ENCODE peak calls at places on chromosomes 1 and 21, in nine cellular contexts. Y is cardiac muscle cell; D is transverse colon; M is pancreas; E is upper lobe of left lung; I is sigmoid colon; F is stomach; G is CD4-positive, CD25-positive, alpha-beta regulatory T cell; S is upper lobe of right lung. L is an unnamed sample. For H3K4me1, the result is how much of the 10 kb centered on the place peaks cover.

GRCh38 chr21:44956356-44957046 is 16.7 kb downstream of the SLX9 start:
- DNase-seq in S (no peak), M (peak), G (no peak), E (no peak), I (no peak), F (no peak), Y (no peak), D (no peak), L (no peak)

GRCh38 chr1:225777058-225777582 is 506 bp upstream of the SRP9 start:
- DNase-seq in Y (no peak), M (no peak), E (no peak), I (no peak), D (peak), G (no peak), S (no peak), F (no peak), L (no peak)

GRCh38 chr1:185317886-185318310 is 855 bp upstream of the IVNS1ABP start:
- DNase-seq in S (no peak), E (peak), Y (peak), F (peak), I (peak), M (no peak), D (peak), G (peak), L (no peak)

GRCh38 chr1:19009882-19010321 is 53.4 kb upstream of the IFFO2 start:
- DNase-seq in S (no peak), E (no peak), F (no peak), I (no peak), G (no peak), M (peak), Y (peak), D (no peak), L (no peak)

GRCh38 chr1:169527461-169528213 is 41.9 kb upstream of the SLC19A2 start:
- DNase-seq in M (no peak), G (no peak), D (no peak), S (no peak), F (no peak), Y (peak), I (no peak), E (no peak), L (no peak)

GRCh38 chr1:54499097-54500029 is 48.7 kb upstream of the ACOT11 start:
- DNase-seq in D (peak), E (no peak), G (no peak), S (no peak), I (no peak), Y (peak), M (peak), F (no peak), L (peak)

GRCh38 chr1:1965546-1965945 is 38.0 kb downstream of the CFAP74 start:
- DNase-seq in F (no peak), M (peak), S (no peak), D (no peak), I (no peak), G (no peak), Y (no peak), E (no peak), L (no peak)

GRCh38 chr1:245717611-245718010 is 562.8 kb downstream of the KIF26B start:
- DNase-seq in G (no peak), Y (no peak), F (no peak), E (no peak), S (no peak), M (no peak), I (no peak), D (no peak), L (no peak)

GRCh38 chr1:25469177-25469576 is 38.5 kb downstream of the MACO1 start:
- DNase-seq in D (no peak), I (no peak), Y (peak), M (no peak), S (no peak), E (no peak), G (no peak), F (no peak), L (no peak)

GRCh38 chr1:50978852-50979781 is 9.1 kb downstream of the CDKN2C start:
- DNase-seq in S (no peak), F (no peak), M (no peak), Y (no peak), E (no peak), I (no peak), G (no peak), D (peak), L (peak)

GRCh38 chr1:9590945-9591668 is 2.4 kb downstream of the TMEM201 start:
- DNase-seq in G (no peak), I (no peak), S (peak), M (peak), F (no peak), D (no peak), E (no peak), Y (no peak), L (peak)

GRCh38 chr1:116483481-116484309 is 87.1 kb downstream of the CD58 start:
- DNase-seq in D (peak), M (no peak), I (no peak), E (peak), G (no peak), S (peak), Y (peak), F (peak), L (no peak)

GRCh38 chr1:88029142-88029541 is 654.9 kb upstream of the PKN2 start:
- DNase-seq in M (no peak), D (peak), I (no peak), S (no peak), G (no peak), Y (peak), E (no peak), F (no peak), L (no peak)

GRCh38 chr1:206796984-206797402 is 24.7 kb upstream of the IL10 start:
- DNase-seq in E (peak), M (no peak), D (no peak), S (no peak), G (no peak), F (no peak), I (no peak), Y (no peak), L (no peak)

GRCh38 chr1:40607921-40608320 is 57.6 kb downstream of the RIMS3 start:
- DNase-seq in D (no peak), S (no peak), G (no peak), E (no peak), I (no peak), M (no peak), Y (no peak), F (no peak), L (no peak)

GRCh38 chr1:53946252-53947171 is at the start of gene LRRC42:
- DNase-seq in M (no peak), F (no peak), E (no peak), Y (no peak), I (no peak), G (no peak), S (no peak), D (no peak), L (no peak)

GRCh38 chr1:226691257-226691656 is 47.8 kb downstream of the ITPKB start:
- DNase-seq in Y (no peak), I (no peak), D (no peak), M (no peak), G (peak), F (no peak), S (no peak), E (no peak), L (no peak)

GRCh38 chr1:234875953-234876814 is 252.5 kb downstream of the TOMM20 start:
- DNase-seq in F (peak), E (peak), M (no peak), D (peak), Y (peak), I (peak), S (peak), G (no peak), L (peak)

GRCh38 chr1:37036667-37037053 is 2.3 kb upstream of the GRIK3 start:
- DNase-seq in I (no peak), S (no peak), E (no peak), G (no peak), F (no peak), Y (no peak), M (no peak), D (no peak), L (no peak)

GRCh38 chr21:26433386-26433785 is 139.7 kb downstream of the CYYR1 start:
- DNase-seq in E (no peak), G (no peak), I (no peak), Y (no peak), D (no peak), S (no peak), M (no peak), F (no peak), L (no peak)

GRCh38 chr1:64495878-64496277 is 25.9 kb downstream of the CACHD1 start:
- DNase-seq in Y (no peak), I (no peak), M (no peak), F (peak), D (no peak), G (no peak), E (no peak), S (no peak), L (no peak)

GRCh38 chr1:199857516-199857915 is 170.0 kb upstream of the NR5A2 start:
- DNase-seq in D (no peak), E (no peak), G (no peak), Y (no peak), F (no peak), S (no peak), M (no peak), I (no peak), L (no peak)

GRCh38 chr1:234408757-234409156 is 35.5 kb downstream of the COA6 start:
- DNase-seq in G (peak), I (no peak), S (no peak), M (no peak), F (no peak), D (no peak), E (no peak), Y (no peak), L (peak)

GRCh38 chr1:25566730-25567341 is 23.4 kb downstream of the LDLRAP1 start:
- DNase-seq in E (peak), D (no peak), F (no peak), G (no peak), M (no peak), S (no peak), I (peak), Y (peak), L (no peak)

GRCh38 chr1:66731462-66731861 is 20.8 kb upstream of the DYNLT5 start:
- DNase-seq in M (no peak), F (no peak), E (no peak), S (no peak), G (no peak), I (no peak), D (no peak), Y (no peak), L (no peak)

GRCh38 chr1:8370928-8371327 is 53.0 kb downstream of the SLC45A1 start:
- DNase-seq in F (no peak), E (no peak), S (peak), Y (no peak), I (peak), G (no peak), D (no peak), M (no peak), L (no peak)

GRCh38 chr21:34061983-34062382 is 11.4 kb upstream of the MRPS6 start:
- DNase-seq in E (no peak), S (no peak), D (no peak), Y (no peak), I (no peak), F (no peak), M (no peak), G (no peak), L (no peak)

GRCh38 chr1:100767176-100767876 is 47.8 kb downstream of the VCAM1 start:
- DNase-seq in Y (no peak), F (no peak), M (no peak), S (no peak), G (no peak), E (no peak), D (no peak), I (no peak), L (no peak)

GRCh38 chr1:65497276-65497830 is 76.9 kb downstream of the LEPR start:
- DNase-seq in S (no peak), M (no peak), E (no peak), Y (no peak), I (no peak), D (no peak), F (no peak), G (no peak), L (no peak)

GRCh38 chr21:32412998-32413504 is 545 bp downstream of the EVA1C start:
- DNase-seq in Y (peak), D (peak), F (peak), I (peak), M (peak), E (peak), G (no peak), S (peak), L (peak)
- H3K4me1 ChIP-seq in Y (under half), D (under half), F (under half), I (under half), M (under half), E (under half), G (under half), S (under half), L (under half)

GRCh38 chr1:230113605-230114241 is 46.7 kb downstream of the GALNT2 start:
- DNase-seq in F (no peak), I (peak), D (no peak), M (no peak), S (no peak), E (no peak), Y (peak), G (no peak), L (no peak)
- H3K4me3 ChIP-seq in F (no peak), I (no peak), D (no peak), M (no peak), S (no peak), E (no peak), Y (no peak), G (no peak), L (no peak)

GRCh38 chr1:236058141-236058626 is 6.7 kb downstream of the NID1 start:
- DNase-seq in E (no peak), D (no peak), G (no peak), M (no peak), F (no peak), S (no peak), I (peak), Y (peak), L (no peak)
- H3K4me1 ChIP-seq in E (under half), D (under half), G (under half), M (under half), F (under half), S (under half), I (half or more), Y (under half), L (under half)

GRCh38 chr1:155983191-155984023 is 5.1 kb upstream of the ARHGEF2 start:
- DNase-seq in G (no peak), I (peak), F (no peak), D (peak), S (no peak), E (no peak), M (no peak), Y (peak), L (no peak)

GRCh38 chr1:155979525-155980343 is 1.4 kb upstream of the ARHGEF2 start:
- DNase-seq in S (no peak), Y (no peak), F (no peak), D (peak), E (peak), M (no peak), G (no peak), I (no peak), L (no peak)

GRCh38 chr1:155978973-155979429 is 654 bp upstream of the ARHGEF2 start:
- DNase-seq in E (no peak), D (peak), M (no peak), S (no peak), Y (no peak), F (no peak), G (peak), I (peak), L (no peak)

GRCh38 chr1:155982106-155982505 is 3.8 kb upstream of the ARHGEF2 start:
- DNase-seq in I (no peak), F (no peak), G (no peak), E (no peak), D (no peak), M (no peak), Y (no peak), S (no peak), L (no peak)

DNA sequence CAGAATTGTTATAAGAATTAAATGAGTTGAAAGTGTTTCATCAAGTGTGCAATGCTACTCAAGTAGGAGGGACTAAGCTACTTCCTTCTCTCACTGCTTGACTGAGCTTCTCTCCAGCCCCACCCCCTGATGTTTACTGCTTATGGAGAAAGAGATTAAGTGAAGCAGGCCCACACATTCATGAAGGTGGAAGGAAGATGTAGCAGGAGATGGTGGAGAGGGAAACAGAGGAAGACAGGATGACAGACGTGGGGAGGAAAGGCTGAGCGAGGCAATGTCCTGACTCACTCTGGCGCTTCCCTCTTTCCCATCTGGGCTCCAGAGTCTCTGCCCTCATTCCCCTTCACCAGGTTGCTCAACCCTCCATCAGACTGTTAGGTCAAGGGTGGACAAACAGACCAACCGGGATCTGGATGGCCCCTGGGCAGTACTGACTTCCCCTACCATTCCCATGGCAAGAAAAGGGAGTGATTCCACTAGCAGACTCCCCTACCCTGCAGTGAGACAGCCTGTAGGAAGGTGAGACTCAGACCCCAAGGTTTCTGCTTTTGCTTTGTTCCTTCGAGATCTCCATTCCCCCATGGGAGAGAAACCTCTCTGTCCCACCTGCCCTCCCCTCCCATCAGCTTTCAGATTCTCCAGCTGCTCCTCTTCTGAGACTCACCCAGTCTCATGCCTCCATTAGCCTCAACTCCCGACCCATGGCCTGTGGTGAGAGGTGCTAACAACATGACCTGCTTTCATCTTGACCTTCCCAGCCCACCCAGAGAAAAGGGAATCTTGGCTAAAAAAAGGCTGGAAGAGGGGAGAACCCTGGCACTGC is 3.1 kb upstream of the ARHGEF2 start:
- DNase-seq in F (no peak), G (peak), I (peak), D (peak), S (no peak), E (peak), Y (peak), M (no peak), L (peak)
- H3K4me3 ChIP-seq in F (peak), G (peak), I (no peak), D (no peak), S (no peak), E (no peak), Y (no peak), M (no peak), L (no peak)

GRCh38 chr1:147781056-147781471 is 20.7 kb upstream of the GJA5 start:
- DNase-seq in F (no peak), M (no peak), I (no peak), G (no peak), S (no peak), Y (peak), E (no peak), D (no peak), L (no peak)
- H3K4me1 ChIP-seq in F (under half), M (under half), I (under half), G (under half), S (under half), Y (under half), E (under half), D (under half), L (under half)

L was measured in Peyer's patch.